ENCODE peak calls at places on chromosome 17, in seven cellular contexts. A, W, U, S, K, D and B are unnamed samples.

GRCh38 chr17:39981207-39982068 is 831 bp downstream of the PSMD3 start:
- DNase-seq in W (no peak), K (no peak), S (no peak), D (peak), U (no peak), A (no peak), B (no peak)

GRCh38 chr17:75250009-75250471 is 11.4 kb downstream of the GGA3 start:
- DNase-seq in U (peak), A (peak), D (no peak), K (no peak), S (no peak), W (no peak), B (peak)

GRCh38 chr17:64653985-64654355 is 8.1 kb downstream of the SMURF2 start:
- DNase-seq in W (no peak), S (no peak), K (no peak), D (peak), A (no peak), U (no peak), B (no peak)

GRCh38 chr17:78800132-78800931 is 18.3 kb upstream of the CYTH1 start:
- DNase-seq in A (no peak), D (no peak), U (no peak), W (no peak), K (no peak), S (no peak), B (no peak)

GRCh38 chr17:17141860-17142552 is 64.1 kb downstream of the PLD6 start:
- DNase-seq in U (peak), W (peak), K (no peak), D (no peak), S (no peak), A (peak), B (no peak)

GRCh38 chr17:82839617-82840292 is at the start of gene ZNF750:
- DNase-seq in D (no peak), W (no peak), S (no peak), U (no peak), A (no peak), K (peak), B (no peak)

GRCh38 chr17:77352441-77352840 is 211.7 kb downstream of the SEC14L1 start:
- DNase-seq in A (no peak), W (no peak), S (no peak), D (no peak), U (no peak), K (no peak), B (peak)

GRCh38 chr17:74282587-74283370 is 8.7 kb downstream of the DNAI2 start:
- DNase-seq in D (no peak), A (peak), K (no peak), S (no peak), W (peak), U (peak), B (no peak)

GRCh38 chr17:47239663-47240374 is 13.8 kb upstream of the ITGB3 start:
- DNase-seq in A (no peak), S (no peak), K (no peak), D (peak), U (no peak), W (no peak), B (peak)

GRCh38 chr17:7842950-7843535 is 9.0 kb downstream of the KDM6B start:
- DNase-seq in S (peak), U (no peak), K (no peak), D (no peak), W (peak), A (no peak), B (peak)

GRCh38 chr17:29070795-29071194 is 27.9 kb downstream of the PIPOX start:
- DNase-seq in A (no peak), S (no peak), K (no peak), W (no peak), D (no peak), U (no peak), B (no peak)

GRCh38 chr17:20995164-20995872 is 47.5 kb downstream of the USP22 start:
- DNase-seq in U (no peak), S (no peak), A (no peak), D (no peak), W (no peak), K (no peak), B (no peak)

GRCh38 chr17:9140550-9141422 is 119.5 kb downstream of the NTN1 start:
- DNase-seq in W (no peak), S (no peak), D (no peak), K (no peak), U (no peak), A (no peak), B (no peak)

GRCh38 chr17:16352303-16352837 is 899 bp downstream of the CENPV start:
- DNase-seq in D (peak), U (peak), A (peak), K (peak), S (peak), W (no peak), B (no peak)

GRCh38 chr17:14330492-14330920 is 29.6 kb downstream of the HS3ST3B1 start:
- DNase-seq in S (no peak), K (no peak), D (no peak), A (no peak), W (no peak), U (no peak), B (peak)

GRCh38 chr17:71023631-71024030 is 854.3 kb downstream of the KCNJ2 start:
- DNase-seq in D (no peak), U (no peak), A (no peak), K (peak), W (no peak), S (peak), B (no peak)

GRCh38 chr17:60971515-60972369 is 294.1 kb downstream of the BCAS3 start:
- DNase-seq in A (peak), S (peak), K (peak), W (peak), D (peak), U (peak), B (no peak)

GRCh38 chr17:47305302-47305923 is 18.3 kb upstream of the EFCAB13 start:
- DNase-seq in S (no peak), W (no peak), U (no peak), D (peak), K (no peak), A (no peak), B (peak)

GRCh38 chr17:81074875-81075274 is 39.9 kb downstream of the BAIAP2 start:
- DNase-seq in D (no peak), W (no peak), S (no peak), A (no peak), K (no peak), U (no peak), B (no peak)

GRCh38 chr17:36463916-36464764 is 22.3 kb upstream of the ZNHIT3 start:
- DNase-seq in D (peak), U (peak), W (no peak), K (no peak), S (no peak), A (peak), B (no peak)

GRCh38 chr17:43564080-43564594 is 18.0 kb upstream of the ETV4 start:
- DNase-seq in D (no peak), U (no peak), A (no peak), S (no peak), W (no peak), K (no peak), B (no peak)

GRCh38 chr17:61466246-61466645 is 14.0 kb downstream of the TBX4 start:
- DNase-seq in S (no peak), W (no peak), U (no peak), D (no peak), A (no peak), K (no peak), B (no peak)

GRCh38 chr17:33987162-33987561 is 267.9 kb upstream of the CCL2 start:
- DNase-seq in A (no peak), W (no peak), U (no peak), K (no peak), D (no peak), S (no peak), B (no peak)

GRCh38 chr17:45160505-45161287 is 979 bp upstream of the HEXIM2 start:
- DNase-seq in S (peak), U (peak), W (peak), D (peak), K (peak), A (peak), B (peak)

GRCh38 chr17:1643999-1644492 is 1.5 kb downstream of the SCARF1 start:
- DNase-seq in K (no peak), D (peak), U (no peak), W (no peak), S (no peak), A (no peak), B (no peak)

GRCh38 chr17:75845058-75845711 is 981 bp upstream of the UNC13D start:
- DNase-seq in S (no peak), W (peak), D (peak), K (peak), A (peak), U (peak), B (peak)

GRCh38 chr17:73641779-73642580 is 2.3 kb downstream of the SDK2 start:
- DNase-seq in W (no peak), D (no peak), A (no peak), U (no peak), K (no peak), S (peak), B (no peak)

GRCh38 chr17:39231587-39232551 is 6.1 kb upstream of the STAC2 start:
- DNase-seq in K (no peak), A (peak), S (no peak), D (no peak), U (peak), W (peak), B (no peak)

GRCh38 chr17:9457005-9457404 is 118.6 kb downstream of the STX8 start:
- DNase-seq in S (no peak), K (no peak), D (no peak), U (no peak), A (no peak), W (no peak), B (no peak)

GRCh38 chr17:47192549-47192948 is 3.5 kb upstream of the CDC27 start:
- DNase-seq in W (no peak), A (peak), D (no peak), K (peak), S (peak), U (no peak), B (no peak)

GRCh38 chr17:49616086-49616485 is 40.4 kb downstream of the NXPH3 start:
- DNase-seq in A (no peak), D (no peak), W (no peak), S (no peak), U (no peak), K (no peak), B (no peak)

GRCh38 chr17:73798111-73798748 is 154.0 kb upstream of the SDK2 start:
- DNase-seq in K (no peak), D (peak), S (peak), W (no peak), U (no peak), A (no peak), B (no peak)

GRCh38 chr17:68295086-68295485 is 3.8 kb downstream of the ARSG start:
- DNase-seq in W (no peak), S (no peak), U (peak), A (no peak), K (no peak), D (no peak), B (no peak)

GRCh38 chr17:81429813-81430510 is 34.7 kb downstream of the BAHCC1 start:
- DNase-seq in U (no peak), W (no peak), S (no peak), K (no peak), A (no peak), D (no peak), B (no peak)

GRCh38 chr17:56917559-56918296 is 3.9 kb upstream of the TRIM25 start:
- DNase-seq in W (no peak), K (no peak), D (no peak), S (no peak), U (no peak), A (no peak), B (no peak)